ENCODE peak calls at places on chromosomes 11 and 22, in nine cellular contexts. O, G, E, L, B, Q, V, W and D are unnamed samples.

GRCh38 chr22:20436309-20437252 is 1.0 kb downstream of the SCARF2 start:
- DNase-seq in O (no peak), G (peak; percentile 53), E (peak; percentile 59), L (no peak), B (no peak), Q (no peak), V (no peak), W (peak; percentile 47), D (no peak)

GRCh38 chr11:47373876-47374820 is 4.2 kb downstream of the SPI1 start:
- DNase-seq in O (peak; percentile 79), G (peak; percentile 81), E (peak; percentile 92), L (peak; percentile 76), B (peak; percentile 35), Q (peak; percentile 84), V (peak; percentile 82), W (peak; percentile 86), D (peak; percentile 79)

GRCh38 chr22:40156001-40156516 is 21.7 kb upstream of the TNRC6B start:
- DNase-seq in O (no peak), G (no peak), E (no peak), L (no peak), B (peak; percentile 82), Q (no peak), V (no peak), W (no peak), D (no peak)

GRCh38 chr22:25987948-25988347 is 181.3 kb upstream of the SEZ6L start:
- DNase-seq in O (no peak), G (no peak), E (no peak), L (no peak), B (no peak), Q (peak; percentile 23), V (no peak), W (no peak), D (no peak)

GRCh38 chr11:16958833-16959232 is 55.4 kb downstream of the PLEKHA7 start:
- DNase-seq in O (no peak), G (peak; percentile 74), E (no peak), L (no peak), B (no peak), Q (no peak), V (no peak), W (no peak), D (no peak)

GRCh38 chr22:19495562-19496323 is 16.0 kb downstream of the CDC45 start:
- DNase-seq in O (no peak), G (no peak), E (no peak), L (no peak), B (no peak), Q (no peak), V (no peak), W (no peak), D (no peak)

GRCh38 chr11:133718831-133719230 is 126.5 kb downstream of the SPATA19 start:
- DNase-seq in O (no peak), G (no peak), E (no peak), L (no peak), B (no peak), Q (no peak), V (no peak), W (no peak), D (no peak)

GRCh38 chr22:19066531-19067271 is 55.5 kb downstream of the DGCR2 start:
- DNase-seq in O (no peak), G (no peak), E (peak; percentile 72), L (no peak), B (peak; percentile 72), Q (no peak), V (no peak), W (no peak), D (no peak)

GRCh38 chr11:108432783-108433182 is 34.5 kb downstream of the C11orf65 start:
- DNase-seq in O (no peak), G (no peak), E (no peak), L (no peak), B (peak; percentile 6), Q (no peak), V (no peak), W (no peak), D (no peak)

DNA sequence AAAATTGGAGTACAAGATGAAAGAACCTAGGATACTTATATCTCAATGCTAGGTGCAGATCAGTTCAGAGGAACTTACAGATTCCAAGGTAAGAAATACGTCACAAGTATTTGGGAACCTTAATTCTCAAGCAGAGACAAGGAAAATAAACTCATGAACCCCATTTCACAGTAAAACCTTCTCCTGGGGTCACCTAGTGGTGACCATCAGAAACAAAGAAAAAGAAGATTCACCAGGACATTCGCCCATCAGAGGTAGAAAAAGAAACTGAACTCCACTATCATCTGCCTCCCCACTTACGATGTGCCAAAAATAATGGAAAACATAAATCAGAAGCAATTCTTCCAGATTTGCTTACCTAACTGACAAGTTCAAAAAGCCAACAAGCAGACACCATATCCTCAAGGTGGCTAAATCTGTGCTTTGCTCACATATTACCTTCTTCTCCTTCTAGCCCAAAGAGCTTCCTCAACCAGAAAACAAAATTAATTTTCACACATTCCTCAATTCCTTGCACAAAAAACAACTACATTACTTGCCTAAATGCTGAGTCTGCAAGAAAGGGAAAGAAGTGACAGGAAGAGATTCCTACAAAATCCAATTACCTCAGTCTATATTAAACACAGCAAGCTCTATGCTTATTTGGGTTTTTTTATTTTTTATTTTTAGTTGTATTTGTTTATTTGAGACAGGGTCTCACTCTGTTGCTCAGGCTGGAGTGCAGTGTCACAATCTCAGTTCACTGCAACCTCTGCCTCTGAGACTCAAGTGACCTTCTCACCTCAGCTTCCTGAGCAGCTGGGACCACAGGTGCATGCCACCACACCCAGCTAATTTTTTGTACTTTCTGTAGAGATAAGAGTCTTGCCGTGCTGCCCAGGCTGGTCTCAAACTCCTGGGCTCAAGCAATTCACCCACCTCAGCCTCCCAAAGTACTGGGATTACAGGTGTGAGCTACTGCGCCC is 4.7 kb downstream of the DENND5A start:
- DNase-seq in O (no peak), G (no peak), E (no peak), L (no peak), B (no peak), Q (no peak), V (no peak), W (no peak), D (peak; percentile 14)
- TF ChIP-seq CTCF in O (no peak), G (no peak), E (peak; percentile 7), L (no peak), B (no peak), Q (peak; percentile 40), V (no peak), W (peak; percentile 12), D (no peak)

GRCh38 chr22:38273135-38273761 is 438 bp upstream of the TMEM184B start:
- DNase-seq in O (no peak), G (no peak), E (no peak), L (no peak), B (no peak), Q (no peak), V (no peak), W (no peak), D (no peak)
- TF ChIP-seq CTCF in O (no peak), G (no peak), E (no peak), L (no peak), B (no peak), Q (no peak), V (no peak), W (no peak), D (no peak)

DNA sequence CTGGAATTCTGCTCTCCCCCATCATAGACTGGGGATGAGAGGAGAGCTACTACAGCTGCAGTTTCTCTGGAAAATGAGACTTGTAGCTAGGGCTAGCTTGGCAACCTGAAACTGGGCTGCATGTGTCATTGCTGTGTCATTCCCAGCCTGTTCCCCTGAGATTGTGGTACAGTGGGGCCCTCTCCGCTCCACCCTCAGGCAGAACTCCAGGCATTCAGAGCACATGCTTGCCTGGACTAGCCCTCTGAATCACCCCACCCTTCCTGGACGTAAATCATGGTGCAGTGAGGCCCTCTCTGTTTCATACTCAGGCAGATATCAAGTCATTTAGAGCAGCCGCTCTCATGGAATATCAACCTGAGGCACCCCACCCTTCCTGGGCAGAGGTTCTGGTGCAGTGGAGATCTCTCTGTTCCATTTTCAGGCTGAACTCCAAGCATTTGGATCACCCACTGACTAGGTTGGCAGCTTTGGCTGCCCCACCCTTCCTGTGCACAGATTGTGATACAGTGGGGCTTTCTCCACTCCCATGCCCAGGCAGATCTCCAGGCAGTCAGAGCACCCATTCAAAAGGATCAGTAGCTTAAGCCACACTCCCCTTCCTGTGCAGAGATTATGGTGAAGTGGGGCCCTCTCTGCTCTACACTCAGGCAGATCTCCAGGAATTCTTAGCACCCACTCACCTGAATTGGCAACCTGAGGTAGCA is 274.4 kb downstream of the C11orf87 start:
- DNase-seq in O (no peak), G (no peak), E (no peak), L (no peak), B (peak; percentile 100), Q (no peak), V (no peak), W (no peak), D (no peak)
- TF ChIP-seq CTCF in O (no peak), G (no peak), E (no peak), L (no peak), B (no peak), Q (no peak), V (no peak), W (no peak), D (no peak)

GRCh38 chr11:34756591-34756990 is 135.7 kb downstream of the EHF start:
- DNase-seq in O (no peak), G (no peak), E (no peak), L (no peak), B (no peak), Q (no peak), V (no peak), W (no peak), D (no peak)
- TF ChIP-seq CTCF in O (no peak), G (no peak), E (no peak), L (no peak), B (no peak), Q (no peak), V (no peak), W (no peak), D (no peak)